ENCODE peak calls at places on chromosomes 7 and 10, in ten cellular contexts. U is dorsolateral prefrontal cortex, L is colonic mucosa, V is kidney epithelial cell, M is transverse colon, T is Panc1, I is mesenchymal stem cell, A is AG04450, H is heart left ventricle, S is heart right ventricle. Y is an unnamed sample.

GRCh38 chr7:102075126-102075525 is 211.5 kb upstream of the SH2B2 start:
- DNase-seq in U (no peak), L (no peak), V (no peak), M (no peak), T (no peak), I (no peak), A (no peak), H (no peak), S (no peak), Y (no peak)

GRCh38 chr10:49761201-49761788 is 828 bp downstream of the OGDHL start:
- DNase-seq in U (no peak), L (no peak), V (no peak), M (no peak), T (no peak), I (no peak), A (no peak), H (no peak), S (no peak), Y (no peak)

GRCh38 chr10:76892766-76893479 is 744.7 kb downstream of the KCNMA1 start:
- DNase-seq in U (no peak), L (no peak), V (no peak), M (no peak), T (no peak), I (no peak), A (no peak), H (no peak), S (no peak), Y (no peak)

GRCh38 chr10:19811517-19811916 is 4.7 kb upstream of the PLXDC2 start:
- DNase-seq in U (no peak), L (no peak), V (no peak), M (no peak), T (no peak), I (peak; percentile 47), A (no peak), H (no peak), S (peak; percentile 41), Y (peak; percentile 41)

GRCh38 chr10:78688945-78689935 is 379.5 kb upstream of the ZMIZ1 start:
- DNase-seq in U (peak; percentile 68), L (no peak), V (no peak), M (no peak), T (no peak), I (no peak), A (no peak), H (no peak), S (no peak), Y (no peak)

GRCh38 chr7:140212100-140212881 is 35.5 kb upstream of the KDM7A start:
- DNase-seq in U (no peak), L (peak; percentile 86), V (no peak), M (peak; percentile 84), T (no peak), I (no peak), A (no peak), H (no peak), S (no peak), Y (no peak)

GRCh38 chr7:42014625-42015412 is 222.2 kb downstream of the GLI3 start:
- DNase-seq in U (no peak), L (peak; percentile 70), V (no peak), M (peak; percentile 26), T (no peak), I (peak; percentile 28), A (no peak), H (no peak), S (no peak), Y (peak; percentile 47)

GRCh38 chr7:94701555-94701973 is 45.6 kb upstream of the SGCE start:
- DNase-seq in U (no peak), L (no peak), V (peak; percentile 53), M (no peak), T (no peak), I (peak; percentile 60), A (no peak), H (no peak), S (no peak), Y (peak; percentile 69)

GRCh38 chr10:73940634-73941221 is 29.8 kb downstream of the PLAU start:
- DNase-seq in U (peak; percentile 34), L (peak; percentile 89), V (no peak), M (peak; percentile 89), T (no peak), I (peak; percentile 74), A (no peak), H (peak; percentile 96), S (peak; percentile 89), Y (peak; percentile 73)

GRCh38 chr7:30141405-30142045 is 6.7 kb downstream of the MTURN start:
- DNase-seq in U (no peak), L (no peak), V (no peak), M (no peak), T (no peak), I (no peak), A (no peak), H (no peak), S (no peak), Y (no peak)

GRCh38 chr7:74174606-74175082 is 488 bp downstream of the EIF4H start:
- DNase-seq in U (peak; percentile 21), L (peak; percentile 51), V (no peak), M (peak; percentile 48), T (no peak), I (peak; percentile 74), A (no peak), H (peak; percentile 64), S (peak; percentile 41), Y (peak; percentile 24)

GRCh38 chr10:1379601-1380000 is 323.4 kb downstream of the WDR37 start:
- DNase-seq in U (no peak), L (peak; percentile 8), V (no peak), M (no peak), T (no peak), I (no peak), A (no peak), H (no peak), S (no peak), Y (no peak)

GRCh38 chr10:1382711-1383110 is 326.5 kb downstream of the WDR37 start:
- DNase-seq in U (no peak), L (peak; percentile 12), V (no peak), M (no peak), T (no peak), I (no peak), A (no peak), H (no peak), S (no peak), Y (no peak)

GRCh38 chr10:1380075-1380793 is 324.0 kb downstream of the WDR37 start:
- DNase-seq in U (no peak), L (peak; percentile 14), V (no peak), M (no peak), T (no peak), I (no peak), A (no peak), H (no peak), S (no peak), Y (no peak)

GRCh38 chr10:1378473-1378872 is 322.3 kb downstream of the WDR37 start:
- DNase-seq in U (no peak), L (peak; percentile 4), V (no peak), M (no peak), T (no peak), I (no peak), A (no peak), H (no peak), S (no peak), Y (no peak)

DNA sequence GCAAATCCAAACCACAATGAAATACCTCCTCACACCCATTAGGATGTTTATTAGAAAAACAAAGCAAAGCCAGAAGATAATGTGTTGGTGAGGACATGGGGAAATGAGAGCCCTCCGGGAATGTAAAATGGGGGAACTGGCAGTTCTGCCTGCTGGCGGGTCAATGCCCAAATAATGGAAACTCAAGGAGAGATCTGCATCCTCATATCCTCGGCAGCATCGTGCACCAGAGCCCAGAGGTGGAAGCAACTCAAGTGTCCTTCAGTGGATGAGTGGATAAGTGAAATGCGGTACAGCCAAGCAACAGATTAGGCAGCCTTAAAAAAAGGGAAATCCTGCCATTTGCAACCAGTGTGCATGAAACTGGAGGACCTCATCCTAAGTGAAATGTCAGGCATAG is 325.2 kb downstream of the WDR37 start:
- DNase-seq in U (no peak), L (peak; percentile 0), V (no peak), M (no peak), T (no peak), I (no peak), A (no peak), H (no peak), S (no peak), Y (no peak)
- H3K27me3 ChIP-seq in U (peaks cover 17% of the 10 kb centered on the region), L (no peaks in the 10 kb centered on the region), V (peaks cover 3% of the 10 kb centered on the region), M (peaks cover 51% of the 10 kb centered on the region), T (peaks cover 4% of the 10 kb centered on the region), I (peaks cover 47% of the 10 kb centered on the region), A (no peaks in the 10 kb centered on the region), H (peaks cover 17% of the 10 kb centered on the region), S (peaks cover 72% of the 10 kb centered on the region), Y (no peaks in the 10 kb centered on the region)

DNA sequence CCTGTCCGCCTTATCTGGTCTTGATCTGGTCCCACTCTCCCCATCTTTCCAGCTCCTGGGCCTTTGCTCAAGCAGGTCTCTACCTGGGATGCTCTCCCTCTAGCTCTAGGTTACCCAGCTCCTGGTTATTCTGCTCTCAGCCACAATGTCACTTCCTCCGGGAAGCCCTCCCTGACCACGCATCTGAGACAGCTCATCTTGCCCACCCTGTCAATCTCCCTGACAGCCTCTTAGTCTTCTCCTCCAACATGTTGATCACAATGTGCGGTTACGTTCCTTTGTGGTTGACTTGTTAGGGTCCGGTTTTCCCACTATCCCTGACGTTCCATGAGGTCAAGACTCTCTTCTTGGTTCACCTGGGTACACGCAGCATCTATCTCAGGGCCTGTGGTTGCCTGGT is 55.6 kb downstream of the GOLGA7B start:
- DNase-seq in U (no peak), L (no peak), V (no peak), M (no peak), T (no peak), I (no peak), A (no peak), H (no peak), S (no peak), Y (no peak)
- H3K27me3 ChIP-seq in U (no peaks in the 10 kb centered on the region), L (no peaks in the 10 kb centered on the region), V (peaks cover 2% of the 10 kb centered on the region), M (peaks cover 5% of the 10 kb centered on the region), T (peaks cover 13% of the 10 kb centered on the region), I (peaks cover 56% of the 10 kb centered on the region), A (peaks cover 7% of the 10 kb centered on the region), H (no peaks in the 10 kb centered on the region), S (peaks cover 12% of the 10 kb centered on the region), Y (peaks cover 1% of the 10 kb centered on the region)

GRCh38 chr7:158586499-158587191 is 978 bp downstream of the PTPRN2 start:
- DNase-seq in U (peak; percentile 60), L (no peak), V (no peak), M (no peak), T (no peak), I (no peak), A (no peak), H (no peak), S (no peak), Y (no peak)
- H3K27me3 ChIP-seq in U (peaks cover 22% of the 10 kb centered on the region), L (peaks cover 9% of the 10 kb centered on the region), V (peaks cover 33% of the 10 kb centered on the region), M (peaks cover 52% of the 10 kb centered on the region), T (peaks cover 13% of the 10 kb centered on the region), I (peaks cover 21% of the 10 kb centered on the region), A (peaks cover 29% of the 10 kb centered on the region), H (peaks cover 30% of the 10 kb centered on the region), S (peaks cover 64% of the 10 kb centered on the region), Y (peaks cover 39% of the 10 kb centered on the region)

DNA sequence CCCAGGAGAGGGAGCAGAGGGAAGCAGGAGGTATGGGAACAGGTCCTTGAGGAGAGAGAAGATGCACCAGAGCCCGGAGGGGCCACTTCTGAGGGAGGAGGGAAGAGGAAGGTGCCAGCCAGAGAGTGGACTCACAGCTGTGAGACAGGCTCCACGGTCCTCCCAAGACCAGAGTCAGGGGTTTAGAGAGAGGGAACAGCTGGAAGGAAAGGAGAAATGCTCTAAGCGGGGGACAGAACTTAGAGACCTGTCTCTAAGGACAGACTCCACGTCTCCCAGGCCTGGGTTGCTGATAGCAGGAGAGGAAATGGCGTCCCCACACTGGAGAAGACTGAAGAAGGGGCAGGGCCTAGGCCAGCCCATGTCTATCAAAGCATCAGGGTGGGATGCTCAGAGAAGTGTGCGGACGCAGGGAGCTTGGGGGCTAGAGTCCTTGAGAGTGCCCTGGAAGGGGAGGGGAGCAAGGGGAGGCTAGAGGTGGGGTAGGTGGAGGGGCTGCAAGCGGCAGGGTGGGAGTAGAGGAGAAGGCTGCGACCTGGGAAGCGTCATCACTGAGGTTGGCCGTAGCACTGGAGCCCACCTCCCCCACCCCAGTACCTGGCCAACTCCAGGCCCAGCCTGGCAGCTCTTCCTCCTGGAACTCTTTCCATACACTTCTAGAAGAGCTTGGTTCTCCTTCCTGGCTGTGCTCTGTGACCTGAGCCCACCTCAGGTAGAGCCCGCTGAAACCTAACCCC is 25.6 kb upstream of the GRID1 start:
- DNase-seq in U (no peak), L (no peak), V (no peak), M (no peak), T (no peak), I (no peak), A (no peak), H (no peak), S (no peak), Y (no peak)
- H3K27me3 ChIP-seq in U (no peaks in the 10 kb centered on the region), L (peaks cover 6% of the 10 kb centered on the region), V (peaks cover 23% of the 10 kb centered on the region), M (peaks cover 37% of the 10 kb centered on the region), T (no peaks in the 10 kb centered on the region), I (peaks cover 46% of the 10 kb centered on the region), A (peaks cover 39% of the 10 kb centered on the region), H (peaks cover 18% of the 10 kb centered on the region), S (peaks cover 59% of the 10 kb centered on the region), Y (peaks cover 5% of the 10 kb centered on the region)

Y was measured in brain microvascular endothelial cell.